ENCODE peak calls at places on chromosomes 6 and 20, in four cellular contexts. H is CD4-positive, alpha-beta T cell; F is adrenal gland; R is MM.1S. B is an unnamed sample.

GRCh38 chr6:159037746-159038290 is 7.0 kb downstream of the TAGAP start:
- DNase-seq in H (no peak), F (no peak), R (no peak), B (no peak)

GRCh38 chr20:48803522-48804053 is 24.2 kb downstream of the PREX1 start:
- DNase-seq in H (no peak), F (no peak), R (no peak), B (no peak)

GRCh38 chr20:61436268-61436667 is 184.2 kb downstream of the CDH4 start:
- DNase-seq in H (no peak), F (no peak), R (no peak), B (no peak)

GRCh38 chr6:107202876-107203468 is 87.7 kb upstream of the BEND3 start:
- DNase-seq in H (no peak), F (no peak), R (no peak), B (no peak)

GRCh38 chr6:31794294-31794865 is 1.2 kb downstream of the VARS1 start:
- DNase-seq in H (no peak), F (no peak), R (peak; percentile 30), B (no peak)

GRCh38 chr6:79869600-79870084 is 77.7 kb downstream of the ELOVL4 start:
- DNase-seq in H (peak; percentile 81), F (peak; percentile 80), R (peak; percentile 84), B (peak; percentile 74)

GRCh38 chr6:109713097-109713496 is 22.0 kb downstream of the FIG4 start:
- DNase-seq in H (no peak), F (no peak), R (no peak), B (no peak)

GRCh38 chr20:5081196-5081595 is 38.6 kb downstream of the PCNA start:
- DNase-seq in H (no peak), F (no peak), R (no peak), B (no peak)

GRCh38 chr20:17641993-17642392 is 40.0 kb downstream of the RRBP1 start:
- DNase-seq in H (no peak), F (no peak), R (no peak), B (no peak)

GRCh38 chr6:138377844-138378243 is at the start of gene SMIM28:
- DNase-seq in H (no peak), F (no peak), R (no peak), B (no peak)

GRCh38 chr6:112469306-112469705 is 122.2 kb downstream of the RFPL4B start:
- DNase-seq in H (no peak), F (no peak), R (no peak), B (no peak)

GRCh38 chr20:63404129-63405085 is 43.3 kb upstream of the CHRNA4 start:
- DNase-seq in H (no peak), F (no peak), R (no peak), B (no peak)

GRCh38 chr6:104973404-104973803 is 16.5 kb downstream of the LIN28B start:
- DNase-seq in H (no peak), F (no peak), R (no peak), B (no peak)

GRCh38 chr6:85015396-85015990 is 251.1 kb upstream of the TBX18 start:
- DNase-seq in H (no peak), F (peak; percentile 35), R (no peak), B (no peak)

GRCh38 chr6:12595161-12595792 is 121.3 kb upstream of the PHACTR1 start:
- DNase-seq in H (no peak), F (no peak), R (peak; percentile 46), B (no peak)

GRCh38 chr6:74979065-74979766 is 226.6 kb downstream of the COL12A1 start:
- DNase-seq in H (no peak), F (no peak), R (no peak), B (no peak)

GRCh38 chr20:62978559-62978938 is 26.0 kb downstream of the SLC17A9 start:
- DNase-seq in H (no peak), F (no peak), R (no peak), B (no peak)

GRCh38 chr20:12925214-12925755 is 83.5 kb upstream of the SPTLC3 start:
- DNase-seq in H (no peak), F (peak; percentile 36), R (peak; percentile 79), B (peak; percentile 64)

GRCh38 chr6:139981810-139982550 is 607.5 kb upstream of the CITED2 start:
- DNase-seq in H (no peak), F (no peak), R (no peak), B (no peak)

GRCh38 chr6:89117285-89118108 is at the start of gene SRSF12:
- DNase-seq in H (peak; percentile 40), F (peak; percentile 37), R (peak; percentile 63), B (peak; percentile 55)

GRCh38 chr6:48061630-48062029 is 49.4 kb downstream of the PTCHD4 start:
- DNase-seq in H (no peak), F (no peak), R (no peak), B (no peak)

GRCh38 chr6:40714576-40715500 is 127.7 kb upstream of the LRFN2 start:
- DNase-seq in H (no peak), F (no peak), R (no peak), B (no peak)

GRCh38 chr20:64077094-64077493 is 2.2 kb downstream of the RGS19 start:
- DNase-seq in H (no peak), F (no peak), R (no peak), B (no peak)

DNA sequence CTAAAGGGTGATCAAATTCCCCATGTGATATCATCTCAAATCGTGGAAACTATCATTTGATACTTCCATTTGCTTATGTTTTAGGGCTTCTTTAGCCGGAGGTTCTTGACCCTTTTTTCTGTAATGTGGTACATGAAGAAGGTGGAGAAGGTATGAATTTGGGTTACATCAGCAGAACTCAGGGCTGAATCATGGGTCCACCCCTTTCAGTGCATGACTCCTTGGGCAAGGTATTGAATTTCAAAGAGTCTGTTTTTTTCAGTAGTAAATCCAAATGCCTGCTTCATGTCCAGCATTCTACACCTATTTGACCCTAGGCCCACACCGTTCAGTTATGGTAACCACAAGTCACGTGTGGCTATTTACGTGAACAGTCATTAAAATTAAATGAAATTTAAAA is 30.6 kb upstream of the QKI start:
- DNase-seq in H (no peak), F (no peak), R (no peak), B (no peak)
- H3K27ac ChIP-seq in H (no peak overlapping the region), F (no peak overlapping the region), R (no peak overlapping the region), B (no peak overlapping the region)

GRCh38 chr20:57671072-57671391 is 38.8 kb downstream of the PMEPA1 start:
- DNase-seq in H (no peak), F (no peak), R (no peak), B (no peak)
- TF ChIP-seq CTCF in H (no peak), F (no peak), R (no peak), B (no peak)

DNA sequence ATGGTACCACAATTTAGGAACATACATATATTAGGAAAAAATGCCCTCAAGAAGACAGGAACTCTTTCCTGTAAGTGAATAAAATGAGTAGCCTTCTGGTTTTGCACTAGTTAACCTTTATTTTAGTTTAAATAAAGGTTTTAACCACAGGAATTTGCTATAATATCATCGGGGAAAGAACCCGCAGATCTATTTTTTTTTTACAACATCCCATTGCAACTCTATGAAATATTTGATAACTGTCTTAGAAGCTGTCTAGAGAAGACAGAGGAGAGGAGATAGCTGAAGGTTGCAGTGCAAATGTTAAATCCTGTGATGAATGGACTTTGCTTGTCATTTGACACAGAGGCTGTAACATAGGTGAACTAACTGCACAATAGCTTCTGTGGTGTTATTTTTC is 69.5 kb downstream of the TINAG start:
- DNase-seq in H (no peak), F (no peak), R (no peak), B (no peak)
- H3K27me3 ChIP-seq in H (no peaks in the 10 kb centered on the region), F (no peaks in the 10 kb centered on the region), R (no peaks in the 10 kb centered on the region), B (no peaks in the 10 kb centered on the region)

GRCh38 chr20:42846784-42847490 is 342.8 kb downstream of the PTPRT start:
- DNase-seq in H (no peak), F (no peak), R (no peak), B (no peak)
- H3K27ac ChIP-seq in H (no peak overlapping the region), F (no peak overlapping the region), R (no peak overlapping the region), B (no peak overlapping the region)

DNA sequence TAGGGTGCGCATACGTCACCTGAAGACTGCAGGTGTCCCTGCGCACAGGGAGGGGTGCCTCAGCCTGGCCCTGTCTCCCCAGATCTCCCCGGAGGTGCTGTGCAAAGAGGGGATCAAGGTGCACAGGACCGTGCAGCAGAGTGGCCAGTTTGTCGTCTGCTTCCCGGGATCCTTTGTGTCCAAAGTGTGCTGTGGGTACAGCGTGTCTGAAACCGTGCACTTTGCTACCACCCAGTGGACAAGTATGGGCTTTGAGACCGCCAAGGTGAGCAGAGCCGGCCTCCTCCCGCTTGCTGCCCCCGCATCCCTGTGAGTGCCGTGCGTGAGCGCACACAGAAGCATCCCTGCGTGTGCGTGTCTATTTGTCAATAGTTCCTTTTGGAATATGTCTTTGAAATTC is 150.7 kb downstream of the DTNBP1 start:
- DNase-seq in H (no peak), F (no peak), R (no peak), B (peak; percentile 53)
- TF ChIP-seq CTCF in H (no peak), F (peak; percentile 26), R (no peak), B (peak; percentile 34)

GRCh38 chr6:151804585-151805285 is 2.7 kb upstream of the ESR1 start:
- DNase-seq in H (no peak), F (no peak), R (no peak), B (no peak)

GRCh38 chr6:151805286-151805840 is 2.1 kb upstream of the ESR1 start:
- DNase-seq in H (no peak), F (no peak), R (no peak), B (no peak)

GRCh38 chr6:151807513-151808330 is at the start of gene ESR1:
- DNase-seq in H (no peak), F (no peak), R (peak; percentile 29), B (no peak)

GRCh38 chr6:151806757-151807512 is 547 bp upstream of the ESR1 start:
- DNase-seq in H (no peak), F (no peak), R (peak; percentile 25), B (no peak)

DNA sequence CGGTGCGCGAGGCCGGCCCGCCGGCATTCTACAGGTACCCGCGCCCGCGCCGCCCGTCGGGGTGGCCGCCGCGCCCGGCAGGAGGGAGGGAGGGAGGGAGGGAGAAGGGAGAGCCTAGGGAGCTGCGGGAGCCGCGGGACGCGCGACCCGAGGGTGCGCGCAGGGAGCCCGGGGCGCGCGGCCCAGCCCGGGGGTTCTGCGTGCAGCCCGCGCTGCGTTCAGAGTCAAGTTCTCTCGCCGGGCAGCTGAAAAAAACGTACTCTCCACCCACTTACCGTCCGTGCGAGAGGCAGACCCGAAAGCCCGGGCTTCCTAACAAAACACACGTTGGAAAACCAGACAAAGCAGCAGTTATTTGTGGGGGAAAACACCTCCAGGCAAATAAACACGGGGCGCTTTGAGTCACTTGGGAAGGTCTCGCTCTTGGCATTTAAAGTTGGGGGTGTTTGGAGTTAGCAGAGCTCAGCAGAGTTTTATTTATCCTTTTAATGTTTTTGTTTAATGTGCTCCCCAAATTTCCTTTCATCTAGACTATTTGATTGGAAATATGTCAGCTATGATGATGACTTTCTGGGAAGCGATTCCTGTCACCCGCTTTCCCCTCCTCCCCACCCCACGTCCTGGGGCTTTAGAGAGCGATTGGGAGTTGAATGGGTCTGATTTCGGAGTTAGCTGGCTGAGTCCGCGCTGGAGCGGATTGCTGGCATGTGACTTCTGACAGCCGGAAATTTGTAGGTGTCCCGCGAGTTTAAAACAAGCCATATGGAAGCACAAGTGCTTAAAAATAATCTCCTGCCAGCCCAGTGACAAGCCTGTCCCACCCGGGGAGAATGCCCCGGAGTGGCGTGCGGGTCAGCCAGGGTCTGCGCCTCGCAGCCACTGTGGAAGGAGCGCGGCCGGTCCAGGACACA is 1.1 kb downstream of the ESR1 start:
- DNase-seq in H (no peak), F (no peak), R (peak; percentile 18), B (no peak)
- H3K27me3 ChIP-seq in H (peaks cover 49% of the 10 kb centered on the region), F (peaks cover 16% of the 10 kb centered on the region), R (no peaks in the 10 kb centered on the region), B (peaks cover 73% of the 10 kb centered on the region)

GRCh38 chr6:92687278-92687677 is 732.1 kb downstream of the EPHA7 start:
- DNase-seq in H (no peak), F (no peak), R (peak; percentile 12), B (no peak)
- H3K27ac ChIP-seq in H (no peak overlapping the region), F (no peak overlapping the region), R (peak overlapping the region; percentile 2), B (no peak overlapping the region)